ENCODE peak calls at places on chromosomes 3 and 15, in four cellular contexts. B, S, P and O are unnamed samples.
A peak's percentile ranks its signal among the peaks of the same experiment; 100 is the strongest.

GRCh38 chr3:105470851-105471250 is 104.1 kb downstream of the ALCAM start:
- DNase-seq in B (no peak), S (no peak), P (peak; percentile 56), O (no peak)

GRCh38 chr15:57259511-57260143 is 116.7 kb upstream of the CGNL1 start:
- DNase-seq in P (no peak), S (peak; percentile 68), B (peak; percentile 84), O (no peak)

GRCh38 chr3:183158552-183159006 is 4.0 kb downstream of the LAMP3 start:
- DNase-seq in B (no peak), S (no peak), P (no peak), O (peak; percentile 80)

GRCh38 chr3:10185804-10186762 is 21.4 kb downstream of the IRAK2 start:
- DNase-seq in B (no peak), P (no peak), S (no peak), O (peak; percentile 74)

GRCh38 chr3:47984089-47984759 is 32.0 kb downstream of the MAP4 start:
- DNase-seq in S (no peak), B (no peak), P (peak; percentile 27), O (peak; percentile 76)

GRCh38 chr3:30894521-30895289 is at the start of gene GADL1:
- DNase-seq in P (peak; percentile 8), S (no peak), B (peak; percentile 77), O (peak; percentile 33)

GRCh38 chr3:4744405-4745239 is 234.6 kb upstream of the BHLHE40 start:
- DNase-seq in B (no peak), S (no peak), P (peak; percentile 92), O (peak; percentile 81)

GRCh38 chr3:163768048-163768447 is 1310.2 kb downstream of the SI start:
- DNase-seq in P (no peak), S (no peak), B (no peak), O (no peak)

GRCh38 chr15:62766599-62766998 is 275.9 kb upstream of the TPM1 start:
- DNase-seq in P (no peak), B (no peak), S (no peak), O (no peak)

GRCh38 chr3:8778475-8778874 is 9.1 kb upstream of the OXTR start:
- DNase-seq in B (no peak), P (no peak), S (no peak), O (no peak)

GRCh38 chr3:186255703-186256331 is 106.2 kb downstream of the DGKG start:
- DNase-seq in P (no peak), B (peak; percentile 67), S (no peak), O (no peak)

GRCh38 chr3:60989893-60990740 is 261.1 kb downstream of the FHIT start:
- DNase-seq in S (no peak), B (no peak), P (no peak), O (no peak)

GRCh38 chr3:119276657-119277056 is 17.5 kb upstream of the ARHGAP31 start:
- DNase-seq in B (no peak), P (no peak), S (no peak), O (no peak)

GRCh38 chr3:136952292-136952691 is 5.5 kb upstream of the IL20RB start:
- DNase-seq in P (no peak), S (no peak), B (no peak), O (peak; percentile 40)

GRCh38 chr15:49620174-49620573 is 444 bp downstream of the FAM227B start:
- DNase-seq in S (peak; percentile 18), B (no peak), P (peak; percentile 56), O (peak; percentile 35)

GRCh38 chr3:196268270-196269163 is 19.0 kb downstream of the PCYT1A start:
- DNase-seq in P (no peak), B (no peak), S (no peak), O (peak; percentile 60)

GRCh38 chr15:60219841-60220240 is 177.9 kb downstream of the ANXA2 start:
- DNase-seq in S (no peak), B (no peak), P (no peak), O (no peak)

GRCh38 chr3:112111785-112112402 is 21.2 kb downstream of the GCSAM start:
- DNase-seq in B (peak; percentile 87), P (peak; percentile 59), S (peak; percentile 56), O (peak; percentile 38)

GRCh38 chr15:40787344-40787841 is 17.6 kb downstream of the C15orf62 start:
- DNase-seq in S (peak; percentile 88), P (peak; percentile 71), B (no peak), O (peak; percentile 91)

GRCh38 chr3:152321806-152322377 is 53.2 kb downstream of the MBNL1 start:
- DNase-seq in S (no peak), B (no peak), P (no peak), O (no peak)

GRCh38 chr15:39184701-39185390 is 396.0 kb upstream of the THBS1 start:
- DNase-seq in S (no peak), P (no peak), B (no peak), O (no peak)

GRCh38 chr3:56361731-56362130 is 106.5 kb downstream of the ERC2 start:
- DNase-seq in S (no peak), B (no peak), P (no peak), O (peak; percentile 4)

GRCh38 chr3:56351496-56351895 is 116.8 kb downstream of the ERC2 start:
- DNase-seq in S (no peak), P (no peak), B (no peak), O (no peak)

GRCh38 chr3:56357266-56357665 is 111.0 kb downstream of the ERC2 start:
- DNase-seq in S (no peak), B (no peak), P (no peak), O (peak; percentile 4)

GRCh38 chr3:56355570-56356185 is 112.6 kb downstream of the ERC2 start:
- DNase-seq in P (peak; percentile 8), S (no peak), B (no peak), O (peak; percentile 3)

DNA sequence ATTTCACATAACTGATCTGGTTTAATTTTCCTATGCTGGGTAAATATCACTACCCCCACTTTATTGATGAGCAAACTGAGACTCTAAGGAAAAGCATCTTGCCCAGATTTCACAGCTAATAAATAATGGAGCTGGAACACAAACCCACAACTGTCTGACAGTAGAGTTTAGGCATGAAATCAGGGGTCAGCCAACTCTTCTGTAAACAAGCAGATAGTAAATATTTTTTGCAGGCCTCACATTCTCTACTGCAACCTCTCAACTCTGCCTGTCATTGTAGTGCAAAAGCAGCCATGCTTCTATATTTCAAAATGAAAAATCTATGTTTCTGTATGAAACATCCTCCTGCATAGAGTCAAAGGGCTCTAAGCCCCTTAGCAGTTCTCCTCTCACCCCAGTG is 111.4 kb downstream of the ERC2 start:
- DNase-seq in P (no peak), B (no peak), S (no peak), O (no peak)
- TF ChIP-seq CTCF in P (no peak), B (no peak), S (no peak), O (no peak)

GRCh38 chr15:88334436-88334835 is 77.9 kb upstream of the NTRK3 start:
- DNase-seq in B (no peak), P (peak; percentile 1), S (no peak), O (peak; percentile 78)
- H3K9ac ChIP-seq in B (no peak overlapping the region), P (no peak overlapping the region), S (no peak overlapping the region), O (peak overlapping the region; percentile 62)

GRCh38 chr15:66007663-66008262 is 138.5 kb downstream of the RAB11A start:
- DNase-seq in S (peak; percentile 32), B (no peak), P (no peak), O (no peak)
- TF ChIP-seq CTCF in S (no peak), B (peak; percentile 14), P (no peak), O (no peak)

GRCh38 chr3:171874251-171874679 is 31.1 kb downstream of the TMEM212 start:
- DNase-seq in S (no peak), B (no peak), P (peak; percentile 98), O (peak; percentile 99)
- H3K9ac ChIP-seq in S (no peak overlapping the region), B (no peak overlapping the region), P (peak overlapping the region; percentile 83), O (peak overlapping the region; percentile 75)

GRCh38 chr15:45162771-45163507 is 24.8 kb downstream of the SHF start:
- DNase-seq in S (peak; percentile 83), P (peak; percentile 82), B (peak; percentile 87), O (peak; percentile 61)
- TF ChIP-seq CTCF in S (peak; percentile 80), P (peak; percentile 91), B (peak; percentile 87), O (peak; percentile 90)

GRCh38 chr3:15479602-15480248 is 41.8 kb downstream of the COLQ start:
- DNase-seq in P (no peak), B (no peak), S (no peak), O (no peak)

GRCh38 chr3:15471861-15472260 is 44.5 kb downstream of the EAF1 start:
- DNase-seq in P (no peak), S (no peak), B (no peak), O (no peak)

GRCh38 chr3:15478300-15478979 is 43.1 kb downstream of the COLQ start:
- DNase-seq in S (no peak), B (no peak), P (no peak), O (no peak)

GRCh38 chr3:15475161-15475560 is 46.3 kb downstream of the COLQ start:
- DNase-seq in B (no peak), S (no peak), P (no peak), O (no peak)

DNA sequence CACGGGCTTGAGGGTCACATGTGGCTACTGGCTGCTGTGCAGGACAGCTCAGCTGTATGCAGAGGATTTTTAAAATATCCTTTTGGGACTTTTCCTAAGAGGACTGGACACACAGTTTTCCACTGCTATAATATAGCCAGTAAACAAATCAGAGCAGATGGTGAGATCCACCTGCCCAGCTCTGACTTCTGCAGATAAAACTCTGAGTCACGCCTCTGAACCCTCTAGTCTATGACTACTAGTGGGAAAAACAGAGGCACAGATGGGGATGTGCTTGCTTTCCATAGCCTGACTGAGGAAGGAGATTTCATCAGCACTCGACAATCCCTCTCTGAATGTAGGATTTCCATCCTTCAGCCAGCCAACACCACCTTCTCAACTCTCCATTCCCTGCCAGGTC is 45.1 kb downstream of the COLQ start:
- DNase-seq in P (no peak), B (no peak), S (no peak), O (no peak)
- H3K9ac ChIP-seq in P (no peak overlapping the region), B (no peak overlapping the region), S (no peak overlapping the region), O (no peak overlapping the region)

GRCh38 chr3:58637509-58637908 is 29.1 kb downstream of the FAM3D start:
- DNase-seq in S (no peak), B (peak; percentile 39), P (no peak), O (no peak)
- TF ChIP-seq CTCF in S (no peak), B (no peak), P (no peak), O (no peak)

DNA sequence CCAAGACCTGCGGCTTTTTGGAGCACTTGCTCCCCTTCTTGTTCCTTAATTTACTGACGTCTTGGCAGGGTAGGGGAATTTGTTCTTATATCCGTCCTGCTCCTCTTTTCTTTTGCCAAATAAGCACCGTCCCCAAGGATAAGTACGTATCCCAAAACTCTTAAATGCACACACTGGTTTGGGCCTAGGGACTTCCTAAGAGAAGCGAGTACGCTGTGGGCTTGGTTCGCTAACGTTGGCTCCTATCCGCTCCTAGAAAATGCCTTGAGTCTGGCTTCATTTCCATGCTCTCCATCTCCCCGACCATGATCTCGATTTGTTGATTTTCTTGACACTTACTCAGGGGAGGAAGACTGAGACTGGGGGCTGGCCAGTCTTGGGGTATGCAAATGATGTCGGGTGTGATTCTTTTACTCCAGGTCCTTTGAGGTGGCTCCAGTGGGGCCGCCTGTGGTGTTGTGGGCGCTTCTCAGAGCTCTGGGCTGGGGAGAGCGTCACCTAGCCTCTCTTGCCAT is 1.3 kb downstream of the MYRIP start:
- DNase-seq in S (no peak), P (peak; percentile 64), B (peak; percentile 15), O (no peak)
- H3K9ac ChIP-seq in S (no peak overlapping the region), P (peak overlapping the region; percentile 3), B (no peak overlapping the region), O (no peak overlapping the region)